ENCODE peak calls at places on chromosomes 2 and 18, in six cellular contexts. K, O, Y, I, Z and A are unnamed samples.
A peak's percentile ranks its signal among the peaks of the same experiment; 100 is the strongest.

GRCh38 chr18:21997207-21998143 is 171.9 kb upstream of the GATA6 start:
- DNase-seq in K (no peak), O (peak; percentile 50), Y (peak; percentile 32), I (no peak), Z (no peak), A (no peak)

GRCh38 chr18:23924813-23925212 is 89.7 kb upstream of the TTC39C start:
- DNase-seq in K (no peak), O (peak; percentile 80), Y (no peak), I (no peak), Z (no peak), A (no peak)

GRCh38 chr2:152730591-152731333 is 12.3 kb downstream of the ARL6IP6 start:
- DNase-seq in K (peak; percentile 33), O (peak; percentile 39), Y (peak; percentile 73), I (no peak), Z (no peak), A (no peak)

GRCh38 chr18:76529433-76529811 is 34.4 kb upstream of the ZNF516 start:
- DNase-seq in K (no peak), O (no peak), Y (no peak), I (no peak), Z (no peak), A (no peak)

GRCh38 chr2:43412121-43412753 is 183.6 kb downstream of the THADA start:
- DNase-seq in K (no peak), O (no peak), Y (peak; percentile 25), I (no peak), Z (no peak), A (no peak)

GRCh38 chr2:233853883-233854240 is 473 bp downstream of the HJURP start:
- DNase-seq in K (no peak), O (no peak), Y (no peak), I (no peak), Z (no peak), A (no peak)

GRCh38 chr2:71129114-71129890 is 727 bp downstream of the MCEE start:
- DNase-seq in K (no peak), O (peak; percentile 18), Y (peak; percentile 4), I (no peak), Z (no peak), A (no peak)

GRCh38 chr2:145845207-145845894 is 1325.4 kb upstream of the ZEB2 start:
- DNase-seq in K (no peak), O (no peak), Y (peak; percentile 5), I (no peak), Z (no peak), A (no peak)

GRCh38 chr18:50649821-50650220 is 89.9 kb downstream of the MAPK4 start:
- DNase-seq in K (no peak), O (peak; percentile 17), Y (peak; percentile 72), I (peak; percentile 77), Z (peak; percentile 95), A (no peak)

GRCh38 chr2:217249490-217250451 is 389.9 kb upstream of the TNP1 start:
- DNase-seq in K (no peak), O (no peak), Y (no peak), I (peak; percentile 89), Z (peak; percentile 93), A (no peak)

GRCh38 chr2:18834341-18834740 is 245.0 kb upstream of the NT5C1B start:
- DNase-seq in K (no peak), O (peak; percentile 81), Y (peak; percentile 75), I (no peak), Z (no peak), A (no peak)

GRCh38 chr18:32919799-32920198 is 147.0 kb upstream of the KLHL14 start:
- DNase-seq in K (no peak), O (no peak), Y (peak; percentile 36), I (no peak), Z (no peak), A (no peak)

GRCh38 chr2:132448771-132449170 is 32.2 kb downstream of the GPR39 start:
- DNase-seq in K (no peak), O (peak; percentile 32), Y (no peak), I (no peak), Z (no peak), A (no peak)

GRCh38 chr2:79874015-79874414 is 361.2 kb downstream of the CTNNA2 start:
- DNase-seq in K (no peak), O (no peak), Y (no peak), I (no peak), Z (no peak), A (no peak)

GRCh38 chr2:215277942-215278341 is 33.9 kb upstream of the ATIC start:
- DNase-seq in K (no peak), O (no peak), Y (no peak), I (no peak), Z (no peak), A (no peak)

GRCh38 chr18:21894619-21895367 is 154.2 kb downstream of the MIB1 start:
- DNase-seq in K (no peak), O (peak; percentile 43), Y (no peak), I (no peak), Z (no peak), A (no peak)

GRCh38 chr2:218218409-218219185 is 1.6 kb downstream of the ARPC2 start:
- DNase-seq in K (no peak), O (no peak), Y (peak; percentile 79), I (no peak), Z (no peak), A (no peak)

GRCh38 chr2:201254331-201254730 is 6.0 kb upstream of the CASP8 start:
- DNase-seq in K (no peak), O (peak; percentile 72), Y (peak; percentile 30), I (no peak), Z (no peak), A (no peak)

GRCh38 chr2:134169788-134170187 is 84.1 kb upstream of the MGAT5 start:
- DNase-seq in K (no peak), O (no peak), Y (peak; percentile 41), I (no peak), Z (no peak), A (no peak)

DNA sequence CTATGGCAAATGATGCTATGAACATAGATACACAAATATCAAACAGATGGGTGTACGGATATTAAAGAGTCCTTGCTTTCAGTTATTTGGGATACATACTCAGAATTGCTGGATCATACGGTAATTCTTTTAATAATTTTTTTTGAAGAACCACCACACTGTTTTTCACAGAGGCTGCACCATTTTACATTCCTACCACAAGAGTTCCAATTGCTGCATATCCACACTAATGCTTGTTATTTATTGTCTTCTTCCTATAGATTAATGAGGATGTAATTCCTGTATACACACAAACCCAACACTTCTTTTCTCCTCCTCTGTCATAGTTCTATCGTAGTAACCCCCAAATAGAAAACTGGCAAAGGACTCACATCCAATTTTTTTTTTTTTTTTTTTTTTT is 21.7 kb downstream of the CD302 start:
- DNase-seq in K (no peak), O (no peak), Y (no peak), I (no peak), Z (no peak), A (no peak)
- TF ChIP-seq CTCF in K (no peak), O (peak; percentile 34), Y (peak; percentile 23), I (no peak), Z (peak; percentile 15), A (no peak)

DNA sequence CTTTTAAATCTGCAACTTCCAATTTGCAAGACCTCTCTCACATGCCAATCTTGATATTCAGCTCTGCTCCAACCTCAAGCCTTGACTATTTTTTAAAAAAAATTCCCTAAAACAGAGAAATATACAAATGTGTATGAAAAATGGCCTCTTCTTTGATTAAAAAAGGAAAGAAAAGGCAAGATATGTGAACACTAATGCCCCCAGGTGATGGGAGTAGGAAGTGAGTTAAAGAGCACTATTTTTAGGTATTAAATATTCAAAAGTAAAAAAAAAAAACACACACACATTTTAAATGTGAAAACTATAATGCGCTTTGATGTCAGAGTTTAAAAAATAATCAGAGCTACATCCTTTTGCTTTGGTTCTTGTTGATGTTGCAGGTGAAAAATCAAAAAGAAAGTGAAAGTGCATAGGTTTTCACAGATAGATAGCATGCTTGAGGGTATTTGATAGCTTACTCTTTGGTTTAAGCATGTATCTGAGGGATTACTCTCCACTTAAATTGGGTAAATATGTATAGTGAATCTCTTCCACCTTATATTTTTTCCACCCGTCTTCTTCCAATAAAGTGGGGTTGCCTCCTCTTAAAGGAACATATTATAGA is 406.0 kb upstream of the POU3F3 start:
- DNase-seq in K (no peak), O (no peak), Y (no peak), I (no peak), Z (no peak), A (no peak)
- TF ChIP-seq CTCF in K (no peak), O (peak; percentile 25), Y (no peak), I (no peak), Z (no peak), A (peak; percentile 15)

DNA sequence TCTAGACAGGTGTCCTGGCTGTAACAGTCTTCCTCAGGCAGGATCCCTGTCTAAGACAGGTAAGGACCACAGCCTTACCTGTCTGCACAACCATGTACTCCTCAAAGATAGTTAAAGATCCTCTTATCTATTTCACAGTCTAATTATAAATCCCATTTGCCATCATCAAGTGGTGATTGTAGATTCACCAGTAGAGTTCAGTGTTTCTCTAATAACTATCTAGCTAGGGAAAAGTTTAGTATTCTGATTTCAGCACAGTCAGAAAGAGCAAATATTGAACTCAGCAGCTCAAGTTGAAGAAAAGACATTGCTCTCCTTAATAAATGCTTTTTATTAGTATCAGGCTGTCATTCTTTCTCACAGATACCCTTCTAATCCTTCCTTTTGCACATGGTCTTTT is 1305.5 kb upstream of the NXPH2 start:
- DNase-seq in K (no peak), O (no peak), Y (no peak), I (no peak), Z (no peak), A (no peak)
- TF ChIP-seq CTCF in K (no peak), O (peak; percentile 1), Y (peak; percentile 14), I (no peak), Z (no peak), A (peak; percentile 31)

GRCh38 chr2:9846554-9846953 is 3.3 kb downstream of the TAF1B start:
- DNase-seq in K (no peak), O (peak; percentile 25), Y (peak; percentile 72), I (no peak), Z (no peak), A (no peak)

GRCh38 chr2:9844581-9844980 is 1.3 kb downstream of the TAF1B start:
- DNase-seq in K (no peak), O (peak; percentile 65), Y (no peak), I (no peak), Z (no peak), A (no peak)

GRCh38 chr2:9842487-9843228 is 616 bp upstream of the TAF1B start:
- DNase-seq in K (no peak), O (no peak), Y (no peak), I (no peak), Z (no peak), A (no peak)

GRCh38 chr2:9844036-9844483 is 786 bp downstream of the TAF1B start:
- DNase-seq in K (no peak), O (peak; percentile 55), Y (no peak), I (no peak), Z (no peak), A (no peak)

DNA sequence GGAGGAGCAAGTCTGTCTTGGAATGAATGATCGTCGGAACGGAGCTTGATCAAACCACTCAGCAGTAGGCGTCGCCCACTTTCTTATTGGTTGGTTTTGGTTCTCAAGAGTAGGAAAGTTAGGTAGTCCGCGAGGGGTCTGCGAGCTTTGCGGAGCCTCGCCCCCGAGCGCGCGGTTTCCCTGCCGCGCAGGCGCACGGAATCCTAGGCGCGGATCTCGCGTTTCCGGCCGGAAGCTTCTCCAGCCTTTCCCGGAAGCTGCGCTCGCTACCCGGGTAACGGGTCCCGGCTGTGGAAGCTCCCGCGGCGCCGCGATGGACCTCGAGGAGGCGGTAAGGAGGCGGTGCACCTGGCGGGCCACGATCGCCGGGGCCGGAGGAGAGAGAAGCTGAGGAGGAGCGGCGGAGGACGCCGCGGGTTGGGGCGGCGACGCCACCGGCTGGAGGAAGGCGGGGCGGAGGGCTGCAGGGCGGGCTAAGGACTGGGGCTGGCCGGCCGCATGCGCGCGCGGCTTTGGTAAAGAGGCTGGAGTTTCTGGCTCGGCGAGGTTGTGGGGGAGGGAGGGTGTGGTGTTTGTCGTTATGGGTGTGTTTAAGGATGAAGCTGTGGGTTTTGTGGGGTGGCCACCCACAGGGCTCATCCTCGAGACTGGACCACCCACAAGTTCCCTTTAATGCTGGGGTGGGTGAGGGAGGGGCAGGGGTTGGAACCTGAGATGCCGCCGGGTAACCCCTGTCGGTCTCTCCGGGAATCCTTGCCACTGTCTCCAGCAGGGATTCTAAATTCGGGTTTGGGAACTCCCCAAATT is at the start of gene TAF1B:
- DNase-seq in K (peak; percentile 75), O (peak; percentile 89), Y (peak; percentile 95), I (peak; percentile 88), Z (peak; percentile 88), A (peak; percentile 83)
- TF ChIP-seq CTCF in K (no peak), O (peak; percentile 48), Y (peak; percentile 57), I (no peak), Z (no peak), A (no peak)